ENCODE peak calls at places on chromosome 10, in ten cellular contexts. E is body of pancreas, M is astrocyte, R is heart right ventricle, T is Peyer's patch, X is ovary, P is cardiac muscle cell, Z is left lung, G is PC-3, L is thoracic aorta. U is an unnamed sample. For H3K4me1, the result is how much of the 10 kb centered on the place peaks cover.

GRCh38 chr10:91144961-91145360 is 75.5 kb upstream of the PCGF5 start:
- DNase-seq in E (no peak), M (no peak), R (no peak), T (no peak), X (no peak), P (peak), Z (no peak), G (no peak), L (no peak), U (no peak)

GRCh38 chr10:4255751-4256150 is 470.7 kb upstream of the KLF6 start:
- DNase-seq in E (no peak), M (no peak), R (no peak), T (no peak), X (no peak), P (no peak), Z (no peak), G (no peak), L (no peak), U (no peak)

GRCh38 chr10:62805139-62806092 is 896 bp downstream of the ADO start:
- DNase-seq in E (peak), M (peak), R (peak), T (peak), X (no peak), P (peak), Z (peak), G (peak), L (no peak), U (no peak)

GRCh38 chr10:31071232-31071999 is 39.8 kb upstream of the ZNF438 start:
- DNase-seq in E (no peak), M (peak), R (no peak), T (no peak), X (no peak), P (peak), Z (no peak), G (peak), L (no peak), U (no peak)

GRCh38 chr10:92123031-92123450 is 167.8 kb downstream of the CPEB3 start:
- DNase-seq in E (peak), M (no peak), R (no peak), T (no peak), X (no peak), P (peak), Z (peak), G (peak), L (no peak), U (no peak)

GRCh38 chr10:3803295-3803883 is 18.4 kb upstream of the KLF6 start:
- DNase-seq in E (peak), M (no peak), R (peak), T (no peak), X (no peak), P (peak), Z (no peak), G (peak), L (no peak), U (no peak)

GRCh38 chr10:6214612-6215011 is 11.9 kb downstream of the PFKFB3 start:
- DNase-seq in E (no peak), M (no peak), R (no peak), T (no peak), X (no peak), P (no peak), Z (no peak), G (no peak), L (no peak), U (no peak)

GRCh38 chr10:103510046-103510685 is 16.7 kb downstream of the NEURL1 start:
- DNase-seq in E (no peak), M (no peak), R (no peak), T (peak), X (no peak), P (no peak), Z (no peak), G (no peak), L (no peak), U (no peak)

GRCh38 chr10:77121829-77122228 is 515.8 kb downstream of the KCNMA1 start:
- DNase-seq in E (no peak), M (no peak), R (no peak), T (no peak), X (no peak), P (no peak), Z (no peak), G (no peak), L (no peak), U (no peak)

GRCh38 chr10:80945267-80945880 is 407.7 kb downstream of the SH2D4B start:
- DNase-seq in E (no peak), M (no peak), R (peak), T (no peak), X (no peak), P (no peak), Z (no peak), G (no peak), L (no peak), U (no peak)

GRCh38 chr10:114477285-114477684 is 73.0 kb upstream of the AFAP1L2 start:
- DNase-seq in E (no peak), M (no peak), R (no peak), T (no peak), X (peak), P (peak), Z (no peak), G (no peak), L (no peak), U (no peak)

GRCh38 chr10:112834661-112835060 is 115.4 kb upstream of the TCF7L2 start:
- DNase-seq in E (no peak), M (no peak), R (no peak), T (no peak), X (no peak), P (no peak), Z (peak), G (no peak), L (no peak), U (no peak)

GRCh38 chr10:97861351-97861750 is 11.7 kb downstream of the GOLGA7B start:
- DNase-seq in E (peak), M (peak), R (no peak), T (no peak), X (no peak), P (peak), Z (no peak), G (peak), L (no peak), U (no peak)

GRCh38 chr10:101561068-101561915 is 26.8 kb downstream of the POLL start:
- DNase-seq in E (no peak), M (no peak), R (no peak), T (no peak), X (no peak), P (no peak), Z (no peak), G (no peak), L (no peak), U (no peak)

GRCh38 chr10:58743466-58744115 is 230.9 kb downstream of the BICC1 start:
- DNase-seq in E (no peak), M (peak), R (no peak), T (no peak), X (no peak), P (peak), Z (no peak), G (no peak), L (no peak), U (no peak)

GRCh38 chr10:16811292-16811691 is 5.9 kb downstream of the RSU1 start:
- DNase-seq in E (no peak), M (no peak), R (no peak), T (no peak), X (no peak), P (no peak), Z (no peak), G (no peak), L (no peak), U (no peak)

GRCh38 chr10:33204049-33204448 is 130.4 kb downstream of the NRP1 start:
- DNase-seq in E (no peak), M (no peak), R (no peak), T (no peak), X (no peak), P (no peak), Z (no peak), G (no peak), L (no peak), U (no peak)

GRCh38 chr10:24685958-24686540 is 37.6 kb downstream of the ARHGAP21 start:
- DNase-seq in E (no peak), M (peak), R (no peak), T (no peak), X (no peak), P (peak), Z (no peak), G (no peak), L (no peak), U (no peak)

GRCh38 chr10:50291261-50291850 is 40.0 kb upstream of the ASAH2 start:
- DNase-seq in E (no peak), M (peak), R (no peak), T (no peak), X (no peak), P (peak), Z (no peak), G (peak), L (no peak), U (no peak)

GRCh38 chr10:104433611-104434010 is 80.0 kb downstream of the CFAP58 start:
- DNase-seq in E (no peak), M (no peak), R (no peak), T (no peak), X (no peak), P (no peak), Z (no peak), G (no peak), L (no peak), U (no peak)

GRCh38 chr10:64682043-64682442 is 1160.8 kb downstream of the REEP3 start:
- DNase-seq in E (no peak), M (no peak), R (no peak), T (no peak), X (no peak), P (no peak), Z (no peak), G (peak), L (no peak), U (no peak)

GRCh38 chr10:102780246-102780645 is 36.5 kb downstream of the WBP1L start:
- DNase-seq in E (no peak), M (peak), R (no peak), T (no peak), X (no peak), P (no peak), Z (no peak), G (peak), L (no peak), U (no peak)

GRCh38 chr10:69329721-69330178 is 51.5 kb downstream of the HK1 start:
- DNase-seq in E (no peak), M (no peak), R (no peak), T (no peak), X (no peak), P (no peak), Z (no peak), G (no peak), L (no peak), U (no peak)

GRCh38 chr10:69333205-69333604 is 54.9 kb downstream of the HK1 start:
- DNase-seq in E (peak), M (no peak), R (peak), T (no peak), X (no peak), P (peak), Z (peak), G (peak), L (no peak), U (no peak)

GRCh38 chr10:69332278-69333010 is 54.1 kb downstream of the HK1 start:
- DNase-seq in E (no peak), M (no peak), R (no peak), T (no peak), X (no peak), P (peak), Z (no peak), G (no peak), L (no peak), U (no peak)

GRCh38 chr10:69328346-69328687 is 50.0 kb downstream of the HK1 start:
- DNase-seq in E (no peak), M (no peak), R (no peak), T (no peak), X (no peak), P (no peak), Z (no peak), G (no peak), L (no peak), U (no peak)

DNA sequence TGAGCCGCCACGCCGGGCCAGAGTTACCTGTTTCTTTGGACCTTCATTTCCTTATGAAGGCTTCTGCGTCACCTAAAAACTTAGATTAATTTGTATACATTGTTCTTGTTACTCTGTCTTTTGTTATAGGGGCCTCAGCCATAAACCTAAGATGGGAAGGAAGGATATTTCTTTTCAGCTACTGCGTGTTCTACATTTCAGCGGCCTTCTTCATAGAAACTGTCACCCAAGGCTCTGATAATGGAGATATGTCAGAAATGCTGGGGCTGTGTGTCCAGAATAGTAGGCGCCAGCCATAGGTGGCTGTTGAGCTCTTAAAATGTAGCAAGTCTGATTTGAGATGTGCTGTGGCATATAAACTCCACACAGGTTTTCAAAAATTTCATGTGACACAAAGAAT is 52.9 kb downstream of the HK1 start:
- DNase-seq in E (no peak), M (no peak), R (no peak), T (no peak), X (no peak), P (no peak), Z (no peak), G (no peak), L (no peak), U (no peak)
- H3K4me1 ChIP-seq in E (under half), M (under half), R (half or more), T (under half), X (under half), P (half or more), Z (half or more), G (under half), L (half or more), U (under half)

GRCh38 chr10:68331455-68332258 is at the start of gene HNRNPH3:
- DNase-seq in E (peak), M (peak), R (peak), T (peak), X (peak), P (peak), Z (peak), G (peak), L (peak), U (peak)
- TF ChIP-seq CTCF in E (peak), M (no peak), R (no peak), T (peak), X (no peak), P (no peak), Z (no peak), G (no peak), L (peak), U (no peak)

DNA sequence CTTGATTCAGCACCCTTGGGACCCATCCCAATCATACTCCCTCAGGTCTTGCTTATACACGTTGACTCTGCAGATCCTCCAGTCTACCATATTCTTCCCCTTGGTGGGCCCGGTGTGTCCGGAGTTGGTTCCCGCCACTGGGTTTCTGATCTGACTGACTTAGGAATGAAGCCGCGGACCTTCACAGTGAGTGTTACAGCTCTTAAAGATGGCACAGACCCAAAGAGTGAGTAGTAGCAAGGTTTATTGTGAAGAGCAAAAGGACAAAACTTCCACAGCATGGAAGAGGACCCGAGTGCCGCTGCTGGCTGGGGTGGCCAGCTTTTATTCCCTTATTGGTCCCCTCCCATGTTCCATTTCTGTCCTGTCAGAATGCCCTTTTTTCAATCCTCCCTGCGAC is 5.9 kb upstream of the GDF10 start:
- DNase-seq in E (no peak), M (no peak), R (no peak), T (no peak), X (no peak), P (no peak), Z (no peak), G (no peak), L (no peak), U (no peak)
- H3K27ac ChIP-seq in E (no peak), M (no peak), R (no peak), T (no peak), X (no peak), P (no peak), Z (no peak), G (no peak), L (no peak), U (no peak)

DNA sequence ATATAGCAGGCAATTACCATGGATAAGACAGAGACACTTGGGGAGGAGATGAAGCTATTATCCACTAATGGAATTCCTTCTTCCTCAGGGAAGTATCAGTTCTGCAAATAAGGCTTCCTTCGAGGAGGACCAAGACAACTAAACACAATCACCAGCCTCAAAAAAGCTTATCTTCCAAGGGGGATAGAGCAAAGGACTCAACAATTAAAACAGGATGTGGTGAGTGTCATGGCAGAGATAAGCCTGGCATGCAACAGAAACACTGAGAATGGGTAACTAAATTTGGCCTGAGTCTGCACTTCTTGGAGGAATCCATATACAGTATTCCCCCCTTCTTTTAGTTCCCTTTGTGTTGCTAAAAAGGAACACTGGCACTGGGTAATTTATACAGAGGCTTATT is 1285.2 kb downstream of the GATA3 start:
- DNase-seq in E (no peak), M (no peak), R (no peak), T (no peak), X (no peak), P (peak), Z (no peak), G (no peak), L (no peak), U (no peak)
- H3K4me1 ChIP-seq in E (under half), M (under half), R (under half), T (under half), X (under half), P (under half), Z (under half), G (under half), L (under half), U (under half)

DNA sequence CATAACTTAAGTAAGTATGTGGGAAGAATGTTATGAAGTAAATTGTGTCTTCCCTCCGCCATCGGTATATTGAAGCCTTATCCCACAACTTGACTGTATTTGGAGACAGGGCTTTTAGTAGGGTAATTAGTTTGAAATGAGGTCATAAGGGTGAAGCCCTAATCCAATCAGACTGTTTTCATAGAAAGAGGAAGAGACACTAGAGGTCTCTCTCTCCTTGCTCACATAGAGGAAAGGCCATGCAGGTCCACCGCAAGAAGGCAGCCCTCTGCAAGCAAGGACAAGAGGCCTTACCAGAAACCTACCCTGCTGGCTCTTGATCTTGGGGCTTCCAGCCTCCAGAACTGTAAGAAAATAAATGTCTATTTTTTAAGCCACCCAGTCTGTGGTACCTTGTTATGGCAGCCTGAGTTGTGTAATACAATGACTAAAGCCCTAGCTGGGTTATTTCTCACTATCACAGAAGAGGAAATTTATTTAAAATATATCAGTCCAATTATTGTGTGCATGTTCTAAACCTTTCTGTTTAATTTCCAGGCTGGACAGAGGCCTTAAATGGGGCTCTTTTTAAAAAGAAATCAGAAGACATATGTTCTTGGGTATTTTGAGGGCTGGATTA is 12.7 kb upstream of the TMEM26 start:
- DNase-seq in E (no peak), M (no peak), R (no peak), T (no peak), X (no peak), P (peak), Z (no peak), G (no peak), L (no peak), U (no peak)
- TF ChIP-seq CTCF in E (no peak), M (no peak), R (no peak), T (no peak), X (no peak), P (no peak), Z (no peak), G (peak), L (no peak), U (no peak)

DNA sequence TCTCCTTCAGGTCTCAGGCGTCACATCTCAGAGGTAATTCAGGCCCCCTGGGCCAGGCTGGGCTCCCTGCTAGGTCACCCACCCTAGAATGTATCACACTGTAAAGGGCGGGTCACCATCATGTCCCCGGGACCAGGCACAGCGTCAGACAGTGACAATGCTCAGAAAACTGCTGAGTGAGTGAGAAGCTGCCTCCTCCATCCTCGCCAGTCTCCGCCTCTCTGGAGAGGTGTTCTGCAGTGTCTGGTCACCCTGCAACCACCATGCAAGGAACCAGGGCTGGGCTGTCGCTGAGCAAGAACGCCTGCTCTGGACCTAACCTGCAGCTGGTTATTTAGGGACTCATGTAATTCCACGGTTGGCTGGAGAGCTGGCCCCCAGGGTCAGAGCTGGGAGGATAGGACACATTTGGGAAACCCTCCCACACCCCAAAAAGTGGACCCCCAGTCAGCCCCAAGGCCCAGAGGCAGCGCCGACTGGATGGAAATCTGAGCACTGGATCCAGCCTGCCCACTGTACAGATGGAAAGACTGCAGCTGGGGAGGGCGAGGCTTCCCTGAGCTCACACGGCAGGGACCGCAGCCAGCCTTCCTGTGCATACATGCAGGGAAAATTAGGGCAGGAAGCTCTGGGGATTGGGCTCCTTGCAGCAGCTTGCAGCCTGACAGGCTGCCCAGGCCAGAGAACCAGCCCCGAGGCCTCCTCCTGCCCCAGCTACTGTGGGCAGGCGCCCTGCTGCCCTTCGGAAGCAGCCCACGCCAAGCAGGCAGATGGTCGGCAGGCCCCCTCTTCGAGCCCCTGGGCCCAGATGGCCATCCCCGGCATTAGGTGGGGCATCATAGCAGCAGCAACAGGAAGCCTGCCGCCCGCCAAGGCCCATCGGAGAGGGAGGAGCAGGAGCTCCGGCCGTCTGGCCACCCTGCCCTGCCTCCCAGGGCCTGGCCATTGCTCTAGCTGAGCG is 105.4 kb upstream of the ZMIZ1 start:
- DNase-seq in E (no peak), M (no peak), R (no peak), T (no peak), X (no peak), P (no peak), Z (no peak), G (no peak), L (no peak), U (no peak)
- H3K27ac ChIP-seq in E (no peak), M (no peak), R (no peak), T (no peak), X (no peak), P (no peak), Z (no peak), G (no peak), L (no peak), U (no peak)

U was measured in DND-41.